ENCODE peak calls at places on chromosomes 12 and 14, in ten cellular contexts. T, D, Q, F, C, M, E, N, Z and W are unnamed samples.
A peak's percentile ranks its signal among the peaks of the same experiment; 100 is the strongest.

GRCh38 chr14:24078146-24078545 is 6.8 kb downstream of the CPNE6 start:
- DNase-seq in T (no peak), D (no peak), Q (no peak), F (no peak), C (no peak), M (no peak), E (no peak), N (no peak), Z (no peak), W (no peak)

GRCh38 chr12:40209886-40210285 is 14.9 kb upstream of the LRRK2 start:
- DNase-seq in T (no peak), D (no peak), Q (no peak), F (no peak), C (no peak), M (no peak), E (no peak), N (no peak), Z (no peak), W (no peak)

GRCh38 chr14:98954347-98955000 is 317.5 kb downstream of the BCL11B start:
- DNase-seq in T (no peak), D (no peak), Q (no peak), F (no peak), C (peak; percentile 54), M (no peak), E (no peak), N (no peak), Z (no peak), W (no peak)

GRCh38 chr12:98355322-98355721 is 160.1 kb upstream of the TMPO start:
- DNase-seq in T (no peak), D (no peak), Q (no peak), F (no peak), C (no peak), M (no peak), E (no peak), N (no peak), Z (no peak), W (no peak)

GRCh38 chr14:32109676-32110075 is 32.6 kb downstream of the ARHGAP5 start:
- DNase-seq in T (no peak), D (no peak), Q (no peak), F (no peak), C (no peak), M (no peak), E (no peak), N (no peak), Z (no peak), W (no peak)

GRCh38 chr14:105711058-105711620 is 184.8 kb downstream of the TMEM121 start:
- DNase-seq in T (no peak), D (no peak), Q (no peak), F (peak; percentile 41), C (no peak), M (no peak), E (no peak), N (no peak), Z (no peak), W (no peak)

GRCh38 chr14:61147369-61147897 is 133.7 kb downstream of the TMEM30B start:
- DNase-seq in T (no peak), D (no peak), Q (no peak), F (no peak), C (no peak), M (no peak), E (no peak), N (no peak), Z (no peak), W (no peak)

GRCh38 chr12:88958961-88959360 is 378.7 kb upstream of the KITLG start:
- DNase-seq in T (no peak), D (no peak), Q (no peak), F (no peak), C (no peak), M (no peak), E (no peak), N (peak; percentile 33), Z (no peak), W (no peak)

GRCh38 chr14:98700748-98701147 is 571.2 kb downstream of the BCL11B start:
- DNase-seq in T (no peak), D (no peak), Q (no peak), F (no peak), C (no peak), M (no peak), E (no peak), N (no peak), Z (no peak), W (no peak)

GRCh38 chr14:99196310-99196650 is 75.7 kb downstream of the BCL11B start:
- DNase-seq in T (no peak), D (no peak), Q (no peak), F (no peak), C (no peak), M (no peak), E (no peak), N (no peak), Z (no peak), W (no peak)

GRCh38 chr12:9340422-9341259 is 132.4 kb upstream of the PZP start:
- DNase-seq in T (no peak), D (no peak), Q (no peak), F (no peak), C (no peak), M (no peak), E (no peak), N (no peak), Z (no peak), W (no peak)

GRCh38 chr14:69493791-69494190 is 9.3 kb downstream of the PLEKHD1 start:
- DNase-seq in T (no peak), D (no peak), Q (no peak), F (no peak), C (no peak), M (no peak), E (no peak), N (no peak), Z (no peak), W (no peak)

GRCh38 chr12:55073043-55074022 is 52.9 kb upstream of the OR9K2 start:
- DNase-seq in T (peak; percentile 73), D (peak; percentile 69), Q (peak; percentile 50), F (peak; percentile 80), C (no peak), M (peak; percentile 81), E (peak; percentile 87), N (peak; percentile 89), Z (peak; percentile 85), W (peak; percentile 69)

GRCh38 chr14:101707285-101707842 is 54.1 kb upstream of the PPP2R5C start:
- DNase-seq in T (no peak), D (peak; percentile 59), Q (peak; percentile 44), F (no peak), C (peak; percentile 73), M (peak; percentile 85), E (peak; percentile 90), N (peak; percentile 91), Z (peak; percentile 69), W (no peak)

DNA sequence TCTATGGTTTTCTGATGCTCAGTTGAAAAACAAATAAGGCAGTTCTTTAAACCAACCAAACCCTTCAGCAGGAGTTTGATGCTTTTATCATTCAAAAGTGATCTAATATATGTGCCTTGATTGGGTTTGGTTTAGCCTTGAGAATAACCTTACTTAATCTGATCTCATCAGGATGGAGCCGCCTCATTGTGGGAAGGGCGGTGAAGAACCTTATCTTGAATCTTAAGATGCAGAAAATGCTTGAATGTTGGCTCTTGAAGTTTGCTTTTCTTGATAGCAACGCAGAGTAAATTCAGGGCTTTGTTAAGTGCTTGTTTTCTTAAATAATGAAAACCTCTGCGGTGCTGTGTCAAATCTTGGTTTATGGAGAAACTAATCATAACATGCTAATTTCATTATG is 138.2 kb downstream of the MON2 start:
- DNase-seq in T (no peak), D (no peak), Q (no peak), F (no peak), C (no peak), M (no peak), E (no peak), N (no peak), Z (no peak), W (no peak)
- H3K4me3 ChIP-seq in T (peak overlapping the region; percentile 79), D (peak overlapping the region; percentile 89), Q (peak overlapping the region; percentile 96), F (no peak overlapping the region), C (peak overlapping the region; percentile 65), M (peak overlapping the region; percentile 57), E (peak overlapping the region; percentile 70), N (peak overlapping the region; percentile 74), Z (no peak overlapping the region), W (peak overlapping the region; percentile 81)

GRCh38 chr12:47272412-47273190 is 192.8 kb upstream of the AMIGO2 start:
- DNase-seq in T (no peak), D (no peak), Q (no peak), F (no peak), C (no peak), M (no peak), E (no peak), N (no peak), Z (no peak), W (no peak)
- H3K27ac ChIP-seq in T (no peak overlapping the region), D (no peak overlapping the region), Q (no peak overlapping the region), F (no peak overlapping the region), C (no peak overlapping the region), M (no peak overlapping the region), E (no peak overlapping the region), N (no peak overlapping the region), Z (no peak overlapping the region), W (no peak overlapping the region)

DNA sequence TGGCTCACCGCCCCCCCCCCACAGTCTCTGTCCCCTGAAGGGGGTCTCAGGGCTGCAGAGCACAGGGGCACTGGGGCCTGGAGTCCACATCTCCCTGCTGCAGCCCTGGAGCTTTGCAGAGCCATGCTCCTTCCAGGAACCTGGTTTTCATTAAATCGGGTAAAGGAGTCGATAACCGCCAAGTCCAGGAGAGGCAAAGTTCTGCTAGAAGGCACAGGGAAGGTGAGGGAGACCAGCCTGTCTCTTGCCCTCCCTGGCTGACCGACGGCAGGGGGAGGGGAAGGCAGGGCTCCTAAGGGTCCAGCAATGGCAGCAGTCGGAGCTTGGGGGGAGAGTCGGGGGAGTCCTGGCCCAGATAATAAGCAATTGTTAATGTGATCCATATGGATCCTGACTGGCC is 3.1 kb downstream of the FIGNL2 start:
- DNase-seq in T (no peak), D (no peak), Q (no peak), F (no peak), C (no peak), M (no peak), E (no peak), N (no peak), Z (no peak), W (no peak)
- H3K27me3 ChIP-seq in T (peaks cover 65% of the 10 kb centered on the region), D (peaks cover 11% of the 10 kb centered on the region), Q (no peaks in the 10 kb centered on the region), F (peaks cover 16% of the 10 kb centered on the region), C (peaks cover 13% of the 10 kb centered on the region), M (no peaks in the 10 kb centered on the region), E (no peaks in the 10 kb centered on the region), N (peaks cover 36% of the 10 kb centered on the region), Z (peaks cover 29% of the 10 kb centered on the region), W (peaks cover 63% of the 10 kb centered on the region)

GRCh38 chr12:5554711-5555110 is 122.8 kb downstream of the NTF3 start:
- DNase-seq in T (no peak), D (no peak), Q (no peak), F (no peak), C (no peak), M (no peak), E (no peak), N (no peak), Z (no peak), W (no peak)

GRCh38 chr12:5560242-5560641 is 128.3 kb downstream of the NTF3 start:
- DNase-seq in T (no peak), D (no peak), Q (no peak), F (no peak), C (no peak), M (no peak), E (no peak), N (no peak), Z (no peak), W (no peak)

GRCh38 chr12:5556033-5556614 is 124.2 kb downstream of the NTF3 start:
- DNase-seq in T (no peak), D (no peak), Q (no peak), F (no peak), C (no peak), M (no peak), E (no peak), N (peak; percentile 59), Z (no peak), W (no peak)

GRCh38 chr12:5557906-5558305 is 126.0 kb downstream of the NTF3 start:
- DNase-seq in T (no peak), D (no peak), Q (no peak), F (no peak), C (no peak), M (no peak), E (no peak), N (peak; percentile 38), Z (no peak), W (no peak)

GRCh38 chr12:5556946-5557673 is 125.2 kb downstream of the NTF3 start:
- DNase-seq in T (no peak), D (no peak), Q (no peak), F (no peak), C (no peak), M (no peak), E (no peak), N (no peak), Z (no peak), W (no peak)
- H3K4me3 ChIP-seq in T (no peak overlapping the region), D (no peak overlapping the region), Q (no peak overlapping the region), F (no peak overlapping the region), C (no peak overlapping the region), M (no peak overlapping the region), E (no peak overlapping the region), N (no peak overlapping the region), Z (no peak overlapping the region), W (no peak overlapping the region)